ENCODE peak calls at places on chromosomes 5 and 9, in eight cellular contexts. E is WERI-Rb-1; Q is dorsolateral prefrontal cortex; K is MCF 10A; C is CD4-positive, alpha-beta T cell; Y is H1; R is AG09309; V is cardiac fibroblast. Z is an unnamed sample.

GRCh38 chr5:52987711-52988329 is 1.3 kb upstream of the ITGA2 start:
- DNase-seq in E (no peak), Q (no peak), K (peak), C (no peak), Y (no peak), R (no peak), V (peak), Z (no peak)

GRCh38 chr5:135883441-135883840 is 12.2 kb downstream of the IL9 start:
- DNase-seq in E (peak), Q (no peak), K (peak), C (no peak), Y (peak), R (no peak), V (no peak), Z (no peak)

GRCh38 chr9:76415154-76415553 is 20.9 kb upstream of the RFK start:
- DNase-seq in E (no peak), Q (no peak), K (peak), C (no peak), Y (no peak), R (no peak), V (peak), Z (no peak)

GRCh38 chr9:93819905-93820304 is 135.2 kb downstream of the BARX1 start:
- DNase-seq in E (peak), Q (no peak), K (no peak), C (no peak), Y (no peak), R (no peak), V (no peak), Z (no peak)

GRCh38 chr9:93118863-93119702 is 15.0 kb downstream of the NINJ1 start:
- DNase-seq in E (no peak), Q (peak), K (no peak), C (no peak), Y (no peak), R (no peak), V (no peak), Z (no peak)

GRCh38 chr5:56986631-56986957 is 34.7 kb upstream of the MIER3 start:
- DNase-seq in E (no peak), Q (no peak), K (peak), C (no peak), Y (no peak), R (no peak), V (peak), Z (no peak)

GRCh38 chr5:82331557-82331956 is 53.4 kb upstream of the RPS23 start:
- DNase-seq in E (no peak), Q (no peak), K (no peak), C (no peak), Y (no peak), R (no peak), V (no peak), Z (no peak)

GRCh38 chr5:137218896-137219295 is 280.2 kb downstream of the SPOCK1 start:
- DNase-seq in E (no peak), Q (no peak), K (peak), C (no peak), Y (no peak), R (no peak), V (no peak), Z (no peak)

GRCh38 chr5:28415791-28416443 is 1377.5 kb upstream of the CDH9 start:
- DNase-seq in E (no peak), Q (no peak), K (peak), C (no peak), Y (no peak), R (no peak), V (no peak), Z (no peak)

GRCh38 chr9:37897665-37898064 is 6.3 kb downstream of the SLC25A51 start:
- DNase-seq in E (no peak), Q (no peak), K (no peak), C (no peak), Y (no peak), R (no peak), V (no peak), Z (no peak)

GRCh38 chr5:76855961-76856360 is 6.1 kb downstream of the S100Z start:
- DNase-seq in E (no peak), Q (no peak), K (no peak), C (peak), Y (no peak), R (no peak), V (no peak), Z (no peak)

GRCh38 chr5:135211083-135211790 is 177.2 kb upstream of the PITX1 start:
- DNase-seq in E (peak), Q (no peak), K (no peak), C (no peak), Y (peak), R (no peak), V (no peak), Z (peak)

GRCh38 chr5:179451099-179451812 is 99.1 kb upstream of the RUFY1 start:
- DNase-seq in E (no peak), Q (no peak), K (no peak), C (no peak), Y (no peak), R (no peak), V (no peak), Z (no peak)

DNA sequence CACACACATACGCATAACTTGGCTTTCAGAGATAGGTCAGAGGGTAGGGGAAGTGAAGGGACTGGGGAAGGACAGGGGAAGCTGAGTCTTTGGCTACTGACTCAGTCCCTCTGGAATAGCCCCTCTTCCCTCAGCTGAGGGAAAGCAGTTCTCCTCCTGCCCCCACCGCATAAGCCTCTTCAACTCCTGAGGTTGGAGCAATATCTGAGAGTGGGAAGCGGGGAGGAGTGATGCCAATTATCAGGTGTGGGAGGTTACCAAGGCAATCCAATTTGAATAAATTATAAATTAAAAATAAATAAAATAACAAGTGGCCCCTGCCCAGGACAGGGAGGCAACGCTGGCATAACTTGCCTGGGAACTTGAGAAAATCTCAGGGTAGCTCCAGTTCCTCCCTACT is 1.7 kb upstream of the STOML2 start:
- DNase-seq in E (no peak), Q (no peak), K (no peak), C (no peak), Y (no peak), R (no peak), V (no peak), Z (no peak)
- TF ChIP-seq CTCF in E (no peak), Q (no peak), K (no peak), C (no peak), Y (no peak), R (no peak), V (no peak), Z (no peak)

DNA sequence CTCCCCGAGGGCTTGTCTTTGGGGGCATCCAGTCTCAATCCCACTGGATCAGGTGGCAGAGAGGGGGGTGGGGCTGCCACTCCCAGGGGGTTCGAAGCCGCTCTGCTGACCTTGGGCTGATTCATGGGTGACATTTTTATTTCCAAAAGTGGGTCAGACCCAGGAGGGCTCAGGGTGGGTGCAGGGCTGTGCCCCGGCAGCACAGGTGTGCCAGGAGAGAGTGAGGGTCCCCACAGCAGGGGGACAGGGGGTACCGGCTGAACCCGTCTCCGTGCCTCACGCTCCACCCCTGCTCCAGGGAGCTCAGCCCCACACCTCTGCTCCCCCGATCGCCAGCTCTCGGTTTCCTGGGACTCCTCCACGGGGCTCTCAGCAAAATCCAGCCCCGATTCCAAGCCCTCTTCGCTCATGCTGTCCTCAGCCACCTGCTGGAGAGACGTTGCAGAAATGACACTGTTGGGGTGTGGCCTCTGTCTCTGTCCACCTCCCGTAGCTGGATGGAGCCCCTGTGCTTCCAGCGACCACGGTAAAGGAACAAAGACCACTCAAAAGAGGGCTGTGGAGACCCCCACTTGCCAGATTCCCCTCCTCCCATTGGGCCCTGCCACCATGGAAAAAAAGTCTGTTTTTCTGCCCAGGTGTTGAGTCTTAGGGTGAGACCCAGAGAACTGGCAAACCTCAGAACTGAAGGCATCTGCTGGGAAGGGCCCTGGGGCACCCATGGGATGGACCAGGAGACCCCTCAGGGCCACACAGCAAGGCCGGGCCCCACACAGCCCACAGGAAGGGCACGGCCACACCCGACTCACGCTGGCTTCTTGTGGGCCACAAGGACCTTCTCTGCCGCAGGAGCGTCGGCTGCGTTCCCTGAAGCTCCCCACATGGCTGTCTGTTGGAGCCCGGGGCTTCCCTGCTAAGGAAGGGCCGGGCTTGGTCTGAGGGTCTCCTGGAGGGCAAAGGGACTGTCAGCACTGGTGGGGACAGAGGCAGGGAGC is 10.6 kb upstream of the QSOX2 start:
- DNase-seq in E (peak), Q (no peak), K (no peak), C (no peak), Y (no peak), R (no peak), V (no peak), Z (no peak)
- TF ChIP-seq CTCF in E (peak), Q (no peak), K (no peak), C (no peak), Y (peak), R (peak), V (no peak), Z (no peak)

GRCh38 chr5:10726179-10726912 is 34.7 kb downstream of the DAP start:
- DNase-seq in E (no peak), Q (no peak), K (no peak), C (no peak), Y (no peak), R (no peak), V (no peak), Z (no peak)

GRCh38 chr5:10725636-10726035 is 35.4 kb downstream of the DAP start:
- DNase-seq in E (no peak), Q (no peak), K (no peak), C (no peak), Y (no peak), R (no peak), V (no peak), Z (no peak)

GRCh38 chr5:10729320-10730133 is 31.5 kb downstream of the DAP start:
- DNase-seq in E (no peak), Q (no peak), K (no peak), C (no peak), Y (no peak), R (no peak), V (no peak), Z (no peak)

GRCh38 chr5:10726913-10727517 is 34.0 kb downstream of the DAP start:
- DNase-seq in E (no peak), Q (no peak), K (no peak), C (no peak), Y (no peak), R (no peak), V (no peak), Z (no peak)

GRCh38 chr5:10728679-10729078 is 32.4 kb downstream of the DAP start:
- DNase-seq in E (no peak), Q (no peak), K (no peak), C (no peak), Y (no peak), R (no peak), V (no peak), Z (no peak)
- TF ChIP-seq CTCF in E (no peak), Q (no peak), K (no peak), C (no peak), Y (no peak), R (no peak), V (no peak), Z (no peak)

GRCh38 chr5:64384761-64385160 is 121.1 kb upstream of the RGS7BP start:
- DNase-seq in E (peak), Q (no peak), K (peak), C (no peak), Y (peak), R (no peak), V (peak), Z (no peak)
- TF ChIP-seq CTCF in E (peak), Q (no peak), K (no peak), C (no peak), Y (peak), R (no peak), V (peak), Z (no peak)

DNA sequence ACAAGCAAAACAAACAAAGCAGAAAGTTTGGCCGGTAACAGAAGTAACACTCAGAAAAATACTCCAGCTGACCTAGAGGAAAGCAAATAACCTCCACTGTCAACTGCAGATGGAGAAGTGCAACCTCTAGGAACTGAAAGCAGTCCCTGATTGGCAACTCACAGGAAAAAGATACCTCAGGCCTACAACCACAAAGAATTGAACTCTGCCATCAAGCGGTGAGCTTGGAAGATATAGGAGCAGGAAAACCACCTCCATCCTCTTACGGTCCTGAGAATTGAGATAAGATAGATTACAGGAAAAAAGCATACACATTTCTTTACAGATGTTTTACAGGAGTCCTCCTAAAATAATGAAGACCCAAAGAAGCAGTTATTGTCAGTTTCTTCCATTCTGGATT is 184.5 kb downstream of the PDZD2 start:
- DNase-seq in E (no peak), Q (no peak), K (no peak), C (no peak), Y (no peak), R (no peak), V (peak), Z (no peak)
- TF ChIP-seq CTCF in E (peak), Q (no peak), K (no peak), C (no peak), Y (peak), R (no peak), V (no peak), Z (no peak)

GRCh38 chr5:66744040-66744439 is 147.8 kb downstream of the MAST4 start:
- DNase-seq in E (no peak), Q (no peak), K (no peak), C (no peak), Y (no peak), R (no peak), V (peak), Z (no peak)

GRCh38 chr5:66742896-66743247 is 146.7 kb downstream of the MAST4 start:
- DNase-seq in E (no peak), Q (no peak), K (no peak), C (no peak), Y (no peak), R (no peak), V (no peak), Z (no peak)

GRCh38 chr5:66743344-66743743 is 147.2 kb downstream of the MAST4 start:
- DNase-seq in E (no peak), Q (no peak), K (no peak), C (no peak), Y (no peak), R (no peak), V (no peak), Z (no peak)

GRCh38 chr5:66741394-66741793 is 145.2 kb downstream of the MAST4 start:
- DNase-seq in E (no peak), Q (no peak), K (no peak), C (no peak), Y (no peak), R (no peak), V (no peak), Z (no peak)

DNA sequence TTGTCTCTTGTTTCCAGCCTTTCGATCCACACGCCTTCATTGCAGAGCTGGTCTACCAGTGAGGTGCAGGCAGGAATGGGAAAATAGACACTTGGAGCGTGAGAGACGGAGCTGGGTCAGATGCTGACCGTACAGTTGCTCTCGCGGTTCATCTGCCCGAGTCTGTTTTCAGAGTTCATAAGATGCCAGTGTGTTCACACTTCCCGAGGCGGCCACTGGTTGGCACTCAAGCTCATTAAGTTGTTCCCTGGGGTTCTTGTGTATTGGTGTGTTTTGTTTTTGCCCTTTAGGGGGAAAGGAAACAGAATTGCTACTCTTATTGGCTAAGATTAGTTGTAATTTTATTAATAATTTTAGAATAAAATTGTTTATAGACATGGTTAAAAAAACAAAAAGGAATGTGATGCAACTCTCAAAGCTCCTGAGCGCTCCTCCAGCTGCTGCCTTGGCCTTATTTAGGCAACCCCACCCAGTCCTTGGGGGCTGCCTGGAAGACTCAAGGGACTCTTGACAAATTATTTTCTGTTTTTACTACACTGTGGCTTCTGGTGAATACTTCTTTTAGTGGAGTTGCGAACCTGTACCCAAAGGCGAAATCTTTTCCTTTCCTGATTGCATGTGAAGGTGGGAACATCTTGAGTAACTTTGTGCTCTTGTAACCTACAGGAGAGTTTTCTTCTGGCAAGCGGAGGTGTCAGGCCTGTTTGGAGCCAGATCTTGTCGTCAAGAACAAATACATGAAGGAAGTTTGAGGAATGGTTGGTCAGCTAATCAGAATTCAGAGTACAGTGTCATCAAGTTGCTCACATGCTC is 146.1 kb downstream of the MAST4 start:
- DNase-seq in E (peak), Q (peak), K (peak), C (no peak), Y (no peak), R (no peak), V (peak), Z (no peak)
- TF ChIP-seq CTCF in E (peak), Q (peak), K (no peak), C (no peak), Y (peak), R (peak), V (peak), Z (no peak)

GRCh38 chr9:77817590-77818311 is 169.6 kb upstream of the GNA14 start:
- DNase-seq in E (no peak), Q (no peak), K (no peak), C (no peak), Y (no peak), R (no peak), V (no peak), Z (no peak)
- TF ChIP-seq CTCF in E (no peak), Q (no peak), K (no peak), C (no peak), Y (no peak), R (no peak), V (no peak), Z (no peak)